ENCODE peak calls at places on chromosome 19, in four cellular contexts. F is HepG2, K is A549, A is K562. J is an unnamed sample.

GRCh38 chr19:3047307-3048189 is 14.7 kb downstream of the TLE5 start:
- DNase-seq in K (peak), F (peak), A (peak), J (no peak)

GRCh38 chr19:9309974-9310446 is 372 bp upstream of the ZNF699 start:
- DNase-seq in A (peak), F (no peak), K (peak), J (no peak)

GRCh38 chr19:10936661-10937084 is 8.1 kb downstream of the TIMM29 start:
- DNase-seq in A (peak), K (peak), F (peak), J (peak)

GRCh38 chr19:31099470-31100190 is 249.6 kb downstream of the TSHZ3 start:
- DNase-seq in K (no peak), F (no peak), A (no peak), J (no peak)

GRCh38 chr19:34353546-34353945 is 11.4 kb upstream of the GPI start:
- DNase-seq in K (no peak), A (no peak), F (no peak), J (no peak)

GRCh38 chr19:39407644-39408391 is 1.2 kb downstream of the ZFP36 start:
- DNase-seq in K (peak), A (no peak), F (no peak), J (no peak)

GRCh38 chr19:11767633-11768133 is 883 bp downstream of the ZNF441 start:
- DNase-seq in K (no peak), F (peak), A (peak), J (peak)

GRCh38 chr19:14686411-14686810 is 3.4 kb upstream of the ZNF333 start:
- DNase-seq in K (peak), A (no peak), F (peak), J (no peak)

GRCh38 chr19:46927106-46927505 is 66.3 kb downstream of the ARHGAP35 start:
- DNase-seq in K (no peak), A (no peak), F (no peak), J (no peak)

GRCh38 chr19:33747273-33747672 is 49.4 kb upstream of the KCTD15 start:
- DNase-seq in F (no peak), A (no peak), K (no peak), J (no peak)

GRCh38 chr19:38735257-38735686 is 9.0 kb downstream of the CAPN12 start:
- DNase-seq in F (no peak), K (peak), A (peak), J (no peak)

GRCh38 chr19:45442408-45442926 is 18.8 kb upstream of the ERCC1 start:
- DNase-seq in K (no peak), A (no peak), F (no peak), J (no peak)

GRCh38 chr19:58498316-58499020 is 13.3 kb downstream of the SLC27A5 start:
- DNase-seq in A (no peak), K (no peak), F (no peak), J (no peak)

GRCh38 chr19:7963566-7963965 is 20.1 kb upstream of the TIMM44 start:
- DNase-seq in A (no peak), K (no peak), F (no peak), J (no peak)

GRCh38 chr19:14385492-14385891 is 4.2 kb downstream of the ADGRE5 start:
- DNase-seq in A (peak), K (no peak), F (no peak), J (no peak)

GRCh38 chr19:5530701-5531100 is 37.1 kb downstream of the TINCR start:
- DNase-seq in F (no peak), A (no peak), K (no peak), J (no peak)

GRCh38 chr19:5536337-5536894 is 31.3 kb downstream of the TINCR start:
- DNase-seq in F (no peak), A (no peak), K (peak), J (no peak)

GRCh38 chr19:5533257-5533656 is 34.5 kb downstream of the TINCR start:
- DNase-seq in K (no peak), F (no peak), A (no peak), J (no peak)

GRCh38 chr19:5537870-5538269 is 29.9 kb downstream of the TINCR start:
- DNase-seq in F (no peak), K (no peak), A (no peak), J (no peak)

GRCh38 chr19:5534787-5535586 is 32.8 kb downstream of the TINCR start:
- DNase-seq in F (no peak), A (peak), K (peak), J (no peak)
- TF ChIP-seq HDAC2 in F (no peak), A (no peak), K (no peak), J (no peak)

GRCh38 chr19:2043269-2043641 is 7.8 kb downstream of the MKNK2 start:
- DNase-seq in F (no peak), K (no peak), A (no peak), J (no peak)
- H3K27ac ChIP-seq in F (no peak), K (peak), A (no peak), J (peak)

DNA sequence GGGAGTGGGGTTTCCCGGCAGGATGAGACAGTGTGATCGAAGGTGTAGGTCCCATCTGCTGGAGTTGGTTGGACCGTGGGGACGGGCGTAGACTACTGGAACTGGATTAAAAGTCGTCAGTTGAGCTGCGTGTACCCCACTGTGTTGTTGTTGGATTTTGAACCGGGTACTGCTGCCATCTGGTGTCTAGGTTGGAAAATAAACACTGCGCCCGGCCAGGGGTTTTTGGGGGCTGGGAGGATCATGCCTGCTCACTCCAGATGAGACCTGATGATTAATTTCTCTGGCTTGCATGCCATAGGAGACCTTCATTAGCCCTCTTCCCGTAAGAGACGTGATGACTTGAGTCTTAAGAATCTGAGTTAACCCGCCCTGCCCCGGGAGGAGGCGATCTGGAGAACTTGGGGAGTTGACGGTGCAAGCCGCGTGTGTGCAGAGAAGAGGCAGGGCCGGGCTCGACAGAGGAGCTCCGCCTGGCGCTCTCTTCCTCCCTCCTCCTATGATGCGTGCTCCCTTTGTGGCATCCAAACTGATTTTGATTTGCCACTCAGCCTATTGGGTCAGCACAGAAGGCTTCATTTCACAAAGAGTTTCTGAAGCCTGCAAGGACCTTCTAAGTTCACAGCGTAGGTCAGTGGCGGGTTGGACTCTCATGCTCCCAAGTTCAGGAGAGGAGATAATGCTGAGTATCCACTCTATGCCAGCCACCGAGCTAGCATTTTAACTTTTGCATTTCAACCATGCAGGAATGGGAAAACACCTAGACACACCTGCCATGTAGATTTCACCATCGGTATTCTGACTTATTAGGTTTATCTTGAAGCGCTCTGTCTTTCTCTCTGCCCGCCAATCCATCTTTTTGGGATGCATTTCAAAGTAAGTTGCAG is 2.7 kb downstream of the UHRF1 start:
- DNase-seq in K (peak), F (peak), A (peak), J (no peak)
- TF ChIP-seq SMC3 in K (peak), F (peak), A (peak), J (peak)

GRCh38 chr19:6803036-6803404 is 30.5 kb downstream of the VAV1 start:
- DNase-seq in F (no peak), A (no peak), K (no peak), J (no peak)
- TF ChIP-seq HDAC2 in F (no peak), A (no peak), K (no peak), J (no peak)

DNA sequence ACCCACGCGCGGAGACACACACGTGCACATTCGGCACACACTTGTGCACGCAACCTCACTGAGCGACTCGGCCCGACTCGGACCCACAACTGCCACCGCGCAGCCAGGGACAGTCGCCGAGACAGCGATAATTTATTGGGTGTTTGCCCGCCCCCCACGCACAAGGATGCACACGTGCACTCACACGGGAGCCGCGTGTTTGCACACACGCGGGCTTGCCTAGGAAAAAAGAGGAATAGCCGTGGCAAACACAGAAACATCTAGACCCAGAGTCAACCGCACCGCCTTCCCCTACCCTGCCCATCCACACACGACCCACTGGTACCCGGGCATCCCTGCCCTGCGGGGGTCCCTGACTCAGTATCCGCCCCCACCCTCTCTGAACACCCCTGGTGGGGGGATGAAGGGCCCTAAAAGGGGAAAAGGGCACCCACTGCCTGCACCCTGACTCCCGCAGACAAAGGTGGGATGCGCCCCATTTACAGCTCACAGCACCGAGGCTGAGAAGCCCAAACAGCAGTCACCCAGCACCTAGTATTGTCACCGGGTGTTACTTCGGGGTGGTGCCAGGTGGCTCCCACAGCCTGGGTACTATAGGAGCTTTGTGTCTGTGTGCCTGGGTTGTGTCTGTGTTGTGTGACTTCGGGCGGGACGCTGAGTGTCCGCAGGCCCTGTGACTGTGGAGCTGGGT is 1.0 kb upstream of the SSBP4 start:
- DNase-seq in F (no peak), A (no peak), K (no peak), J (no peak)
- H3K27ac ChIP-seq in F (no peak), A (peak), K (peak), J (peak)

DNA sequence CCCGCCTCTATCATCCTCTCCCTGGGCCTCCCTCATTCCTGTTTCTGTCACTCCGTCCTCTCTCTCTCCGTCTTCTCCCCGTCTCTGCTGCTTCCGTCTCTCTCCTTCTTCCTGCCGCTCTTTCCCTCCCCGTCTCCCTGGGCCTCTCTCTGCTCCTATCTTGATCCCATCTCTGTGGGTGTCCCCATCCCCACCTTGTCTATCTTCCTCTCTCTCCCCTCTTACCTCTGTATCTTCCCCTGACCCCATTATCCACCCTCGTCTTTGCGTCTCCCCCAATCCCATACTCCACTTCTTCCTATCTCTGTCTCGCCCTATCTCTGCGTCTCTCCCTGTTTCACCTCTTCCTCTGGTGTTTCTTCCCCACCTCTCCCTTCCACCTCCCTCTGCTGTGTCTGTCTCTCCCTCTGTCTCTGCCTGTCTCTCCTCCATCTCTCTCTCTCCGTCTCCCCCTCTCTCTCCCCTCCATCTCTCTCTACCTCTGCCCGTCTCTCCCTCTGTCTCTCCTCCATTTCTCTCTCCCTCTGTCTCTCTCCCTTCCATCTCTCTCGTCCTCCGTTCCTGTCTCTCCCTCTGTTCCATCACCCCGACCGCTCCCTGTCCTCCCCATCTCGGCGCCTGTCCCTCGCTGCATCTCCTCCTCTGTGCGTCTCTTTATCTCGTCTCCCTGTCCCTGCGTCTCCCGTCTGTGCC is 4.3 kb downstream of the GRIN2D start:
- DNase-seq in A (no peak), K (no peak), F (no peak), J (no peak)
- TF ChIP-seq SMC3 in A (no peak), K (no peak), F (no peak), J (no peak)

J was measured in GM12878.